ENCODE peak calls at places on chromosomes 7 and 10, in four cellular contexts. One of them, this sample, is unnamed.
A peak's percentile ranks its signal among the peaks of the same experiment; 100 is the strongest.

GRCh38 chr7:135584362-135585353 is 26.9 kb downstream of the NUP205 start:
- DNase-seq in GM04504: no peak
- DNase-seq in uterus: no peak
- DNase-seq in activated CD8-positive, alpha-beta memory T cell treated with anti-CD3 and anti-CD28 coated beads for 4 hours: no peak
- DNase-seq in this sample: no peak

GRCh38 chr10:120948889-120949382 is 97.8 kb downstream of the WDR11 start:
- DNase-seq in GM04504: peak; percentile 17
- DNase-seq in uterus: no peak
- DNase-seq in activated CD8-positive, alpha-beta memory T cell treated with anti-CD3 and anti-CD28 coated beads for 4 hours: peak; percentile 20
- DNase-seq in this sample: peak; percentile 64

GRCh38 chr7:16409777-16410176 is 11.6 kb downstream of the CRPPA start:
- DNase-seq in GM04504: no peak
- DNase-seq in uterus: no peak
- DNase-seq in activated CD8-positive, alpha-beta memory T cell treated with anti-CD3 and anti-CD28 coated beads for 4 hours: no peak
- DNase-seq in this sample: no peak

GRCh38 chr7:119903090-119903489 is 369.9 kb upstream of the KCND2 start:
- DNase-seq in GM04504: no peak
- DNase-seq in uterus: no peak
- DNase-seq in activated CD8-positive, alpha-beta memory T cell treated with anti-CD3 and anti-CD28 coated beads for 4 hours: no peak
- DNase-seq in this sample: no peak

GRCh38 chr7:232571-233455 is 40.4 kb downstream of the FAM20C start:
- DNase-seq in GM04504: peak; percentile 54
- DNase-seq in uterus: no peak
- DNase-seq in activated CD8-positive, alpha-beta memory T cell treated with anti-CD3 and anti-CD28 coated beads for 4 hours: no peak
- DNase-seq in this sample: no peak

GRCh38 chr10:3861785-3862184 is 76.8 kb upstream of the KLF6 start:
- DNase-seq in GM04504: no peak
- DNase-seq in uterus: peak; percentile 36
- DNase-seq in activated CD8-positive, alpha-beta memory T cell treated with anti-CD3 and anti-CD28 coated beads for 4 hours: no peak
- DNase-seq in this sample: no peak

GRCh38 chr7:119320316-119320715 is 952.7 kb upstream of the KCND2 start:
- DNase-seq in GM04504: no peak
- DNase-seq in uterus: no peak
- DNase-seq in activated CD8-positive, alpha-beta memory T cell treated with anti-CD3 and anti-CD28 coated beads for 4 hours: no peak
- DNase-seq in this sample: no peak

GRCh38 chr10:94292448-94293118 is 70.2 kb downstream of the NOC3L start:
- DNase-seq in GM04504: peak; percentile 55
- DNase-seq in uterus: peak; percentile 40
- DNase-seq in activated CD8-positive, alpha-beta memory T cell treated with anti-CD3 and anti-CD28 coated beads for 4 hours: no peak
- DNase-seq in this sample: no peak

GRCh38 chr7:21261627-21262564 is 166.0 kb upstream of the SP4 start:
- DNase-seq in GM04504: peak; percentile 0
- DNase-seq in uterus: no peak
- DNase-seq in activated CD8-positive, alpha-beta memory T cell treated with anti-CD3 and anti-CD28 coated beads for 4 hours: peak; percentile 20
- DNase-seq in this sample: no peak

GRCh38 chr7:131843862-131844261 is 287.4 kb upstream of the PODXL start:
- DNase-seq in GM04504: peak; percentile 13
- DNase-seq in uterus: no peak
- DNase-seq in activated CD8-positive, alpha-beta memory T cell treated with anti-CD3 and anti-CD28 coated beads for 4 hours: no peak
- DNase-seq in this sample: no peak

This sample was measured in amniotic stem cell.